ENCODE peak calls at places on chromosomes 1 and 21, in eight cellular contexts. K is fibroblast of mammary gland, D is iris pigment epithelial cell, V is NB4, N is prostate gland, R is H4, J is cardiac fibroblast, B is Calu3. H is an unnamed sample.

GRCh38 chr1:204973449-204973848 is 69.6 kb upstream of the CNTN2 start:
- DNase-seq in K (no peak), D (no peak), V (no peak), N (no peak), R (no peak), J (no peak), B (no peak), H (no peak)

GRCh38 chr1:40067023-40067422 is 26.5 kb downstream of the CAP1 start:
- DNase-seq in K (no peak), D (peak), V (no peak), N (no peak), R (no peak), J (peak), B (no peak), H (no peak)

GRCh38 chr21:25370311-25370744 is 237.0 kb downstream of the MRPL39 start:
- DNase-seq in K (peak), D (peak), V (no peak), N (no peak), R (peak), J (peak), B (peak), H (no peak)

GRCh38 chr1:109258481-109259466 is 9.4 kb downstream of the CELSR2 start:
- DNase-seq in K (no peak), D (no peak), V (no peak), N (no peak), R (no peak), J (no peak), B (no peak), H (no peak)

GRCh38 chr21:29181799-29182470 is 51.5 kb downstream of the MAP3K7CL start:
- DNase-seq in K (peak), D (peak), V (no peak), N (peak), R (peak), J (peak), B (no peak), H (no peak)

GRCh38 chr1:41640141-41640751 is 155.8 kb upstream of the EDN2 start:
- DNase-seq in K (no peak), D (no peak), V (no peak), N (no peak), R (no peak), J (no peak), B (no peak), H (no peak)

GRCh38 chr1:40344597-40344996 is 27.5 kb upstream of the COL9A2 start:
- DNase-seq in K (peak), D (peak), V (peak), N (peak), R (no peak), J (peak), B (peak), H (peak)

GRCh38 chr1:166703726-166704220 is 135.5 kb upstream of the POGK start:
- DNase-seq in K (no peak), D (no peak), V (no peak), N (no peak), R (no peak), J (no peak), B (no peak), H (no peak)

GRCh38 chr1:22676916-22677601 is 24.0 kb downstream of the C1QB start:
- DNase-seq in K (no peak), D (no peak), V (no peak), N (no peak), R (no peak), J (no peak), B (no peak), H (no peak)

GRCh38 chr21:33023574-33024277 is 2.0 kb upstream of the OLIG2 start:
- DNase-seq in K (no peak), D (no peak), V (no peak), N (no peak), R (no peak), J (no peak), B (no peak), H (no peak)

GRCh38 chr1:60833173-60833572 is 249.2 kb upstream of the NFIA start:
- DNase-seq in K (no peak), D (no peak), V (no peak), N (no peak), R (no peak), J (no peak), B (peak), H (no peak)

GRCh38 chr1:52677407-52677806 is 20.7 kb downstream of the COA7 start:
- DNase-seq in K (no peak), D (peak), V (no peak), N (no peak), R (no peak), J (no peak), B (no peak), H (no peak)

GRCh38 chr1:93722081-93723031 is 40.7 kb upstream of the BCAR3 start:
- DNase-seq in K (no peak), D (no peak), V (no peak), N (no peak), R (no peak), J (peak), B (no peak), H (no peak)

GRCh38 chr1:183636334-183636682 is 725 bp upstream of the ARPC5 start:
- DNase-seq in K (no peak), D (no peak), V (no peak), N (no peak), R (no peak), J (no peak), B (no peak), H (no peak)

GRCh38 chr1:117562581-117563491 is 43.0 kb upstream of the TENT5C start:
- DNase-seq in K (no peak), D (no peak), V (no peak), N (peak), R (no peak), J (no peak), B (no peak), H (no peak)

GRCh38 chr1:205523891-205524793 is 19.7 kb downstream of the CDK18 start:
- DNase-seq in K (peak), D (peak), V (peak), N (peak), R (peak), J (peak), B (peak), H (peak)

GRCh38 chr1:176888471-176889032 is 276.0 kb downstream of the ASTN1 start:
- DNase-seq in K (no peak), D (no peak), V (no peak), N (no peak), R (no peak), J (no peak), B (no peak), H (no peak)

GRCh38 chr1:81571946-81572345 is 228.8 kb upstream of the ADGRL2 start:
- DNase-seq in K (no peak), D (no peak), V (no peak), N (no peak), R (no peak), J (no peak), B (no peak), H (no peak)

GRCh38 chr1:116981521-116982037 is 20.0 kb upstream of the CD101 start:
- DNase-seq in K (no peak), D (no peak), V (no peak), N (no peak), R (no peak), J (no peak), B (no peak), H (no peak)

GRCh38 chr1:209363112-209363511 is 220.4 kb upstream of the CAMK1G start:
- DNase-seq in K (no peak), D (no peak), V (no peak), N (peak), R (no peak), J (no peak), B (no peak), H (no peak)

GRCh38 chr1:2981981-2982614 is 39.2 kb upstream of the ACTRT2 start:
- DNase-seq in K (no peak), D (no peak), V (no peak), N (no peak), R (no peak), J (no peak), B (no peak), H (no peak)

GRCh38 chr1:45023663-45024062 is 11.6 kb downstream of the UROD start:
- DNase-seq in K (no peak), D (no peak), V (no peak), N (no peak), R (no peak), J (no peak), B (no peak), H (no peak)

GRCh38 chr1:163928080-163928479 is 606.3 kb downstream of the NUF2 start:
- DNase-seq in K (no peak), D (no peak), V (no peak), N (no peak), R (no peak), J (no peak), B (no peak), H (no peak)

GRCh38 chr1:162361349-162361748 is 15.3 kb downstream of the SPATA46 start:
- DNase-seq in K (no peak), D (no peak), V (no peak), N (no peak), R (no peak), J (no peak), B (no peak), H (no peak)

GRCh38 chr1:31574749-31575372 is 1.5 kb upstream of the TINAGL1 start:
- DNase-seq in K (no peak), D (no peak), V (no peak), N (no peak), R (no peak), J (no peak), B (no peak), H (no peak)

GRCh38 chr1:14057640-14058039 is 357.7 kb downstream of the PRDM2 start:
- DNase-seq in K (no peak), D (no peak), V (no peak), N (no peak), R (no peak), J (no peak), B (no peak), H (no peak)

GRCh38 chr1:54604572-54605370 is 18.6 kb downstream of the FAM151A start:
- DNase-seq in K (no peak), D (no peak), V (peak), N (peak), R (peak), J (no peak), B (no peak), H (peak)

H was measured in NAMALWA.